ENCODE peak calls at places on chromosomes 4 and X, in seven cellular contexts. One of them, this sample, is unnamed.

GRCh38 chr4:76016383-76016782 is 6.9 kb downstream of the CXCL10 start:
- DNase-seq in astrocyte of the spinal cord: no peak
- DNase-seq in A549: no peak
- DNase-seq in H9: peak; percentile 57
- DNase-seq in GM10248: no peak
- DNase-seq in CD8-positive, alpha-beta T cell: no peak
- DNase-seq in mesothelial cell of epicardium: no peak
- DNase-seq in this sample: no peak

GRCh38 chrX:69312141-69312670 is 147.0 kb upstream of the PJA1 start:
- DNase-seq in astrocyte of the spinal cord: no peak
- DNase-seq in A549: no peak
- DNase-seq in H9: no peak
- DNase-seq in GM10248: no peak
- DNase-seq in CD8-positive, alpha-beta T cell: no peak
- DNase-seq in mesothelial cell of epicardium: no peak
- DNase-seq in this sample: no peak

GRCh38 chr4:60187428-60187827 is 1012.7 kb upstream of the ADGRL3 start:
- DNase-seq in astrocyte of the spinal cord: no peak
- DNase-seq in A549: no peak
- DNase-seq in H9: no peak
- DNase-seq in GM10248: no peak
- DNase-seq in CD8-positive, alpha-beta T cell: no peak
- DNase-seq in mesothelial cell of epicardium: no peak
- DNase-seq in this sample: no peak

GRCh38 chr4:70240192-70240591 is 2.2 kb upstream of the CSN3 start:
- DNase-seq in astrocyte of the spinal cord: peak; percentile 13
- DNase-seq in A549: no peak
- DNase-seq in H9: no peak
- DNase-seq in GM10248: no peak
- DNase-seq in CD8-positive, alpha-beta T cell: no peak
- DNase-seq in mesothelial cell of epicardium: no peak
- DNase-seq in this sample: no peak

GRCh38 chr4:25949166-25949748 is 35.2 kb downstream of the SMIM20 start:
- DNase-seq in astrocyte of the spinal cord: no peak
- DNase-seq in A549: peak; percentile 44
- DNase-seq in H9: peak; percentile 70
- DNase-seq in GM10248: no peak
- DNase-seq in CD8-positive, alpha-beta T cell: no peak
- DNase-seq in mesothelial cell of epicardium: no peak
- DNase-seq in this sample: no peak

GRCh38 chr4:13476915-13477314 is 7.2 kb downstream of the RAB28 start:
- DNase-seq in astrocyte of the spinal cord: peak; percentile 67
- DNase-seq in A549: no peak
- DNase-seq in H9: no peak
- DNase-seq in GM10248: no peak
- DNase-seq in CD8-positive, alpha-beta T cell: no peak
- DNase-seq in mesothelial cell of epicardium: no peak
- DNase-seq in this sample: peak; percentile 5

GRCh38 chrX:74446876-74447275 is 25.6 kb downstream of the SLC16A2 start:
- DNase-seq in astrocyte of the spinal cord: no peak
- DNase-seq in A549: no peak
- DNase-seq in H9: no peak
- DNase-seq in GM10248: no peak
- DNase-seq in CD8-positive, alpha-beta T cell: no peak
- DNase-seq in mesothelial cell of epicardium: no peak
- DNase-seq in this sample: no peak

GRCh38 chrX:19673334-19674040 is 158.2 kb upstream of the MAP3K15 start:
- DNase-seq in astrocyte of the spinal cord: peak; percentile 94
- DNase-seq in A549: peak; percentile 93
- DNase-seq in H9: no peak
- DNase-seq in GM10248: no peak
- DNase-seq in CD8-positive, alpha-beta T cell: no peak
- DNase-seq in mesothelial cell of epicardium: no peak
- DNase-seq in this sample: no peak

GRCh38 chrX:46733226-46733625 is 25.7 kb downstream of the SLC9A7 start:
- DNase-seq in astrocyte of the spinal cord: no peak
- DNase-seq in A549: no peak
- DNase-seq in H9: no peak
- DNase-seq in GM10248: no peak
- DNase-seq in CD8-positive, alpha-beta T cell: no peak
- DNase-seq in mesothelial cell of epicardium: no peak
- DNase-seq in this sample: no peak

GRCh38 chrX:107738272-107738671 is 37.3 kb downstream of the TSC22D3 start:
- DNase-seq in astrocyte of the spinal cord: no peak
- DNase-seq in A549: no peak
- DNase-seq in H9: no peak
- DNase-seq in GM10248: no peak
- DNase-seq in CD8-positive, alpha-beta T cell: no peak
- DNase-seq in mesothelial cell of epicardium: no peak
- DNase-seq in this sample: no peak

GRCh38 chrX:130834149-130834548 is 68.9 kb downstream of the ENOX2 start:
- DNase-seq in astrocyte of the spinal cord: no peak
- DNase-seq in A549: no peak
- DNase-seq in H9: peak; percentile 29
- DNase-seq in GM10248: no peak
- DNase-seq in CD8-positive, alpha-beta T cell: no peak
- DNase-seq in mesothelial cell of epicardium: no peak
- DNase-seq in this sample: no peak

GRCh38 chrX:9611436-9612145 is 146.7 kb downstream of the TBL1X start:
- DNase-seq in astrocyte of the spinal cord: no peak
- DNase-seq in A549: no peak
- DNase-seq in H9: no peak
- DNase-seq in GM10248: no peak
- DNase-seq in CD8-positive, alpha-beta T cell: no peak
- DNase-seq in mesothelial cell of epicardium: no peak
- DNase-seq in this sample: peak; percentile 25

GRCh38 chr4:150106886-150107285 is 28.6 kb downstream of the DCLK2 start:
- DNase-seq in astrocyte of the spinal cord: no peak
- DNase-seq in A549: no peak
- DNase-seq in H9: no peak
- DNase-seq in GM10248: no peak
- DNase-seq in CD8-positive, alpha-beta T cell: no peak
- DNase-seq in mesothelial cell of epicardium: no peak
- DNase-seq in this sample: no peak

GRCh38 chr4:150104401-150105027 is 26.3 kb downstream of the DCLK2 start:
- DNase-seq in astrocyte of the spinal cord: no peak
- DNase-seq in A549: no peak
- DNase-seq in H9: no peak
- DNase-seq in GM10248: no peak
- DNase-seq in CD8-positive, alpha-beta T cell: no peak
- DNase-seq in mesothelial cell of epicardium: no peak
- DNase-seq in this sample: no peak

GRCh38 chr4:150114641-150115040 is 36.4 kb downstream of the DCLK2 start:
- DNase-seq in astrocyte of the spinal cord: no peak
- DNase-seq in A549: no peak
- DNase-seq in H9: no peak
- DNase-seq in GM10248: no peak
- DNase-seq in CD8-positive, alpha-beta T cell: no peak
- DNase-seq in mesothelial cell of epicardium: no peak
- DNase-seq in this sample: no peak

GRCh38 chr4:150108693-150109092 is 30.4 kb downstream of the DCLK2 start:
- DNase-seq in astrocyte of the spinal cord: no peak
- DNase-seq in A549: no peak
- DNase-seq in H9: no peak
- DNase-seq in GM10248: no peak
- DNase-seq in CD8-positive, alpha-beta T cell: no peak
- DNase-seq in mesothelial cell of epicardium: no peak
- DNase-seq in this sample: no peak
- TF ChIP-seq CTCF in astrocyte of the spinal cord: no peak
- TF ChIP-seq CTCF in A549: no peak
- TF ChIP-seq CTCF in H9: no peak
- TF ChIP-seq CTCF in GM10248: no peak
- TF ChIP-seq CTCF in CD8-positive, alpha-beta T cell: no peak
- TF ChIP-seq CTCF in mesothelial cell of epicardium: no peak
- TF ChIP-seq CTCF in this sample: no peak

GRCh38 chr4:153937289-153937688 is 148.4 kb upstream of the SFRP2 start:
- DNase-seq in astrocyte of the spinal cord: no peak
- DNase-seq in A549: no peak
- DNase-seq in H9: no peak
- DNase-seq in GM10248: no peak
- DNase-seq in CD8-positive, alpha-beta T cell: no peak
- DNase-seq in mesothelial cell of epicardium: no peak
- DNase-seq in this sample: no peak
- TF ChIP-seq CTCF in astrocyte of the spinal cord: no peak
- TF ChIP-seq CTCF in A549: no peak
- TF ChIP-seq CTCF in H9: no peak
- TF ChIP-seq CTCF in GM10248: no peak
- TF ChIP-seq CTCF in CD8-positive, alpha-beta T cell: no peak
- TF ChIP-seq CTCF in mesothelial cell of epicardium: no peak
- TF ChIP-seq CTCF in this sample: no peak

DNA sequence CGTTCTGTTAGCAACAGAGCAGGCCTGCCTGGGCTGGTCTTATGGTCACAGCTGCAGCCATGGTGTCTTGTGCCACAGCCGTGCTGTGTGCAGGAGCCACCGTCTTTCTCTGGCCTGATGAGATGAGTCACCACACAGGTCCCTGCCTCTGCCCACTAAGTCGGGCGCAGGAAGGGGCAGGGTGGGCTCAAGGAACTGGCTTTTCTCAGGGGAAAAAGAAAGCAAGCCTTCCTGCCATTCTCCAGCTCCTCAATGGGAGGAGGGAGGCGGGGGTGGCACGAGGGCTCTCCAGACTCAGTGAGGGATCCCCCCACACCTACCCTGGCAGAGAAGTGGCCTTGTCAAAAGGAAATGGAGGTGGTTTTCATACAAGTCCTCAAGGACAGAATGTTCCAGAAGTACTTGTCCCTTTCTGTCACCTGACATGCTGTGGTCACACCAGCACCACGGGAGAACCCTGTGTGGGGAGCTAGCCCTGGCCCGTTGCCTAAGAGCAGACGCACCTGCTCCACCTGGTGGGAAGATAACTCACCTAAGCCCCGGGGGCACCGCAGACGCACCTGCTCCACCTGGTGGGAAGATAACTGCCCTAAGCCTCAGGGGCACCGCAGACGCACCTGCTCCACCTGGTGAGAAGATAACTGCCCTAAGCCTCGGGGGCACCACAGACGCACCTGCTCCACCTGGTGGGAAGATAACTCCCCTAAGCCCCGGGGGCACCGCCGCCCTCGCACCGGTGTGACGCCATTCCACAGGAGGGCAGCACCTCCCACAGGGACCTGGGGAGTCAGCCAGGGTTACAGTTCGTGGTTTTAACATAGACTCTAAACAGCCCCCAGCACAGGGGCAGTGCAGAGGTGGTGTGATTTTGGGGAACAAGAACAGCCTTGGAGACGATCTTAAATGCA is 18.5 kb downstream of the UVSSA start:
- DNase-seq in astrocyte of the spinal cord: no peak
- DNase-seq in A549: no peak
- DNase-seq in H9: peak; percentile 61
- DNase-seq in GM10248: no peak
- DNase-seq in CD8-positive, alpha-beta T cell: no peak
- DNase-seq in mesothelial cell of epicardium: no peak
- DNase-seq in this sample: no peak
- TF ChIP-seq CTCF in astrocyte of the spinal cord: no peak
- TF ChIP-seq CTCF in A549: no peak
- TF ChIP-seq CTCF in H9: peak; percentile 56
- TF ChIP-seq CTCF in GM10248: no peak
- TF ChIP-seq CTCF in CD8-positive, alpha-beta T cell: no peak
- TF ChIP-seq CTCF in mesothelial cell of epicardium: no peak
- TF ChIP-seq CTCF in this sample: no peak

DNA sequence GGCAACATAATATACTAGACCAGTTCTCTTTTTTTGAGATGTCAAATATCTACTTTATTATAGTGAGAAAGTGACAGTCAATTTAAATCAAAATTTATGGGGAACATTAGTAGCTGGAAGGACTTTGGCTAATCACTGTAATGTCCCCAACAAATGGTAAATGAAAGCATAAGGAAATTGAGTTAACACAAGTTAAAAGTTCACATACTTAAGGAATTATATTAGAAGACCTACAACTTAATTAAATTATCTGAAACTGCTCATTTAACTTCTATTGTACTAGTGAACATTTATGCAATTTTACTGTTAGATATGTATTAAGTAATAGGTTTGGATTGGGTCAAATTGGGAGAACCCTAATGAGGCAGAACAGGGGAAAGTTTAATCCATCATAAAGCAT is 160.3 kb upstream of the TENM3 start:
- DNase-seq in astrocyte of the spinal cord: no peak
- DNase-seq in A549: no peak
- DNase-seq in H9: no peak
- DNase-seq in GM10248: no peak
- DNase-seq in CD8-positive, alpha-beta T cell: no peak
- DNase-seq in mesothelial cell of epicardium: no peak
- DNase-seq in this sample: no peak
- TF ChIP-seq CTCF in astrocyte of the spinal cord: no peak
- TF ChIP-seq CTCF in A549: no peak
- TF ChIP-seq CTCF in H9: no peak
- TF ChIP-seq CTCF in GM10248: no peak
- TF ChIP-seq CTCF in CD8-positive, alpha-beta T cell: no peak
- TF ChIP-seq CTCF in mesothelial cell of epicardium: no peak
- TF ChIP-seq CTCF in this sample: no peak

DNA sequence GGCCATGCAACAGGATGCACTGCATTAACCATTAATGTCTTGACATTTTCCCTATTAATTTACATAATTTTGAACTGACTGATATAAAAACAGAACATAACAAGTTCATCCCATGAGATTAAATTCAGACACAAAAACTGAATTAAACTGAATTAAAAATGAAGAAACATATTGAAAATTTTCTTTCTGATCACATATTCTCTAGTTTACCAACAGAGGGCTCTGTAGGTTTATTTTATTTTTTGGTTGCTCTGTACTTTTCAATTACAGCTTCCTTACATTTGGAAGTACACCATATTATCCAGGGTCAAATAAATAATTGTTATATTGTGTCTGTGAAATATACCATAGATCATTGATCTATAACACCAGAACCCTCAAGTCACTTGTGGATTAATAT is 27.3 kb upstream of the CT83 start:
- DNase-seq in astrocyte of the spinal cord: peak; percentile 2
- DNase-seq in A549: peak; percentile 1
- DNase-seq in H9: no peak
- DNase-seq in GM10248: no peak
- DNase-seq in CD8-positive, alpha-beta T cell: no peak
- DNase-seq in mesothelial cell of epicardium: no peak
- DNase-seq in this sample: no peak
- TF ChIP-seq CTCF in astrocyte of the spinal cord: peak; percentile 21
- TF ChIP-seq CTCF in A549: peak; percentile 44
- TF ChIP-seq CTCF in H9: peak; percentile 75
- TF ChIP-seq CTCF in GM10248: no peak
- TF ChIP-seq CTCF in CD8-positive, alpha-beta T cell: no peak
- TF ChIP-seq CTCF in mesothelial cell of epicardium: peak; percentile 70
- TF ChIP-seq CTCF in this sample: peak; percentile 29

DNA sequence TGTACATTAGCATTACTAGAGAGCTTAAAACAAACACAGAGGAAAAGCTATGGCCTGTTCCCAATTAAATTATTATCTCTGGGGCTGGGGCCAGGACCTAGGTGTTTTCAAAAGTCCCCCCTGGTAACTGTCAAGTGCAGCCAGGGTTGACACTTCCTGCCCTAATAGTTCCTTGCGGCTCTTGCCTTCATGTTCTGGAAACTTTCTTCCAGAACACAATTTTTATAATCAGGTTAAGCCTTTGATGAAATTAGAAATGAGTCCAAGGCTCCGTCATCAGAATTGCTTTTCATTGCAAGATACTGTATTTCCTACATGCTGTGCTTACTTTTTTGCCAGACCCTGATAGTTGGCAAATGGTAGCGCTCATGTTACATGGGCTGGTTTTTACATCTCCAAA is 229.6 kb downstream of the UNC5C start:
- DNase-seq in astrocyte of the spinal cord: no peak
- DNase-seq in A549: no peak
- DNase-seq in H9: no peak
- DNase-seq in GM10248: no peak
- DNase-seq in CD8-positive, alpha-beta T cell: no peak
- DNase-seq in mesothelial cell of epicardium: no peak
- DNase-seq in this sample: no peak
- TF ChIP-seq CTCF in astrocyte of the spinal cord: no peak
- TF ChIP-seq CTCF in A549: no peak
- TF ChIP-seq CTCF in H9: no peak
- TF ChIP-seq CTCF in GM10248: no peak
- TF ChIP-seq CTCF in CD8-positive, alpha-beta T cell: no peak
- TF ChIP-seq CTCF in mesothelial cell of epicardium: no peak
- TF ChIP-seq CTCF in this sample: no peak

This sample was measured in GM13977.